ENCODE peak calls at places on chromosomes 13 and 19, in eight cellular contexts. One of them, this sample, is unnamed.

GRCh38 chr13:53216767-53217166 is 188.2 kb downstream of the OLFM4 start:
- DNase-seq in kidney tubule cell: no peak
- DNase-seq in glutamatergic neuron: no peak
- DNase-seq in RPMI8226: no peak
- DNase-seq in stimulated activated CD8-positive, alpha-beta memory T cell treated with anti-CD3 and anti-CD28 coated beads, Interleukin-2, amount 100 ng/mL, for 48 hours: no peak
- DNase-seq in stimulated activated CD4-positive, alpha-beta T cell treated with anti-CD3 and anti-CD28 coated beads, Interleukin-2, amount 100 ng/mL, for 48 hours: no peak
- DNase-seq in NCI-H1694 treated with DMSO at 0.1 percent for 48 hours: no peak
- DNase-seq in CD8-positive, alpha-beta memory T cell: no peak
- DNase-seq in this sample: no peak

GRCh38 chr13:35808846-35809245 is 322.3 kb downstream of the DCLK1 start:
- DNase-seq in kidney tubule cell: no peak
- DNase-seq in RPMI8226: no peak
- DNase-seq in NCI-H1694 treated with DMSO at 0.1 percent for 48 hours: no peak
- DNase-seq in stimulated activated CD8-positive, alpha-beta memory T cell treated with anti-CD3 and anti-CD28 coated beads, Interleukin-2, amount 100 ng/mL, for 48 hours: no peak
- DNase-seq in stimulated activated CD4-positive, alpha-beta T cell treated with anti-CD3 and anti-CD28 coated beads, Interleukin-2, amount 100 ng/mL, for 48 hours: no peak
- DNase-seq in CD8-positive, alpha-beta memory T cell: no peak
- DNase-seq in glutamatergic neuron: no peak
- DNase-seq in this sample: no peak

GRCh38 chr13:27928353-27928804 is 8.6 kb downstream of the PDX1 start:
- DNase-seq in CD8-positive, alpha-beta memory T cell: no peak
- DNase-seq in stimulated activated CD4-positive, alpha-beta T cell treated with anti-CD3 and anti-CD28 coated beads, Interleukin-2, amount 100 ng/mL, for 48 hours: no peak
- DNase-seq in NCI-H1694 treated with DMSO at 0.1 percent for 48 hours: no peak
- DNase-seq in kidney tubule cell: no peak
- DNase-seq in RPMI8226: no peak
- DNase-seq in stimulated activated CD8-positive, alpha-beta memory T cell treated with anti-CD3 and anti-CD28 coated beads, Interleukin-2, amount 100 ng/mL, for 48 hours: no peak
- DNase-seq in glutamatergic neuron: no peak
- DNase-seq in this sample: no peak

GRCh38 chr19:51712461-51713081 is 11.2 kb downstream of the HAS1 start:
- DNase-seq in kidney tubule cell: peak
- DNase-seq in CD8-positive, alpha-beta memory T cell: no peak
- DNase-seq in NCI-H1694 treated with DMSO at 0.1 percent for 48 hours: no peak
- DNase-seq in stimulated activated CD8-positive, alpha-beta memory T cell treated with anti-CD3 and anti-CD28 coated beads, Interleukin-2, amount 100 ng/mL, for 48 hours: no peak
- DNase-seq in RPMI8226: peak
- DNase-seq in glutamatergic neuron: no peak
- DNase-seq in stimulated activated CD4-positive, alpha-beta T cell treated with anti-CD3 and anti-CD28 coated beads, Interleukin-2, amount 100 ng/mL, for 48 hours: no peak
- DNase-seq in this sample: peak

GRCh38 chr13:112202966-112203365 is 136.0 kb downstream of the SOX1 start:
- DNase-seq in stimulated activated CD4-positive, alpha-beta T cell treated with anti-CD3 and anti-CD28 coated beads, Interleukin-2, amount 100 ng/mL, for 48 hours: no peak
- DNase-seq in kidney tubule cell: no peak
- DNase-seq in stimulated activated CD8-positive, alpha-beta memory T cell treated with anti-CD3 and anti-CD28 coated beads, Interleukin-2, amount 100 ng/mL, for 48 hours: no peak
- DNase-seq in NCI-H1694 treated with DMSO at 0.1 percent for 48 hours: no peak
- DNase-seq in RPMI8226: no peak
- DNase-seq in CD8-positive, alpha-beta memory T cell: no peak
- DNase-seq in glutamatergic neuron: no peak
- DNase-seq in this sample: no peak

GRCh38 chr19:39236527-39236926 is 8.3 kb downstream of the IFNL3 start:
- DNase-seq in stimulated activated CD4-positive, alpha-beta T cell treated with anti-CD3 and anti-CD28 coated beads, Interleukin-2, amount 100 ng/mL, for 48 hours: no peak
- DNase-seq in glutamatergic neuron: no peak
- DNase-seq in CD8-positive, alpha-beta memory T cell: peak
- DNase-seq in kidney tubule cell: no peak
- DNase-seq in RPMI8226: no peak
- DNase-seq in NCI-H1694 treated with DMSO at 0.1 percent for 48 hours: no peak
- DNase-seq in stimulated activated CD8-positive, alpha-beta memory T cell treated with anti-CD3 and anti-CD28 coated beads, Interleukin-2, amount 100 ng/mL, for 48 hours: no peak
- DNase-seq in this sample: no peak

GRCh38 chr13:39499580-39499979 is 103.4 kb downstream of the LHFPL6 start:
- DNase-seq in stimulated activated CD4-positive, alpha-beta T cell treated with anti-CD3 and anti-CD28 coated beads, Interleukin-2, amount 100 ng/mL, for 48 hours: no peak
- DNase-seq in NCI-H1694 treated with DMSO at 0.1 percent for 48 hours: no peak
- DNase-seq in glutamatergic neuron: no peak
- DNase-seq in stimulated activated CD8-positive, alpha-beta memory T cell treated with anti-CD3 and anti-CD28 coated beads, Interleukin-2, amount 100 ng/mL, for 48 hours: no peak
- DNase-seq in RPMI8226: no peak
- DNase-seq in kidney tubule cell: no peak
- DNase-seq in CD8-positive, alpha-beta memory T cell: no peak
- DNase-seq in this sample: no peak

GRCh38 chr19:2168619-2169424 is 5.1 kb downstream of the DOT1L start:
- DNase-seq in kidney tubule cell: peak
- DNase-seq in glutamatergic neuron: peak
- DNase-seq in stimulated activated CD4-positive, alpha-beta T cell treated with anti-CD3 and anti-CD28 coated beads, Interleukin-2, amount 100 ng/mL, for 48 hours: peak
- DNase-seq in CD8-positive, alpha-beta memory T cell: no peak
- DNase-seq in NCI-H1694 treated with DMSO at 0.1 percent for 48 hours: no peak
- DNase-seq in stimulated activated CD8-positive, alpha-beta memory T cell treated with anti-CD3 and anti-CD28 coated beads, Interleukin-2, amount 100 ng/mL, for 48 hours: peak
- DNase-seq in RPMI8226: no peak
- DNase-seq in this sample: peak

GRCh38 chr13:113397606-113398425 is 33.9 kb upstream of the GRTP1 start:
- DNase-seq in NCI-H1694 treated with DMSO at 0.1 percent for 48 hours: no peak
- DNase-seq in RPMI8226: no peak
- DNase-seq in glutamatergic neuron: no peak
- DNase-seq in CD8-positive, alpha-beta memory T cell: no peak
- DNase-seq in kidney tubule cell: no peak
- DNase-seq in stimulated activated CD4-positive, alpha-beta T cell treated with anti-CD3 and anti-CD28 coated beads, Interleukin-2, amount 100 ng/mL, for 48 hours: no peak
- DNase-seq in stimulated activated CD8-positive, alpha-beta memory T cell treated with anti-CD3 and anti-CD28 coated beads, Interleukin-2, amount 100 ng/mL, for 48 hours: no peak
- DNase-seq in this sample: peak

GRCh38 chr19:15354557-15355296 is 22.4 kb upstream of the BRD4 start:
- DNase-seq in stimulated activated CD4-positive, alpha-beta T cell treated with anti-CD3 and anti-CD28 coated beads, Interleukin-2, amount 100 ng/mL, for 48 hours: no peak
- DNase-seq in NCI-H1694 treated with DMSO at 0.1 percent for 48 hours: no peak
- DNase-seq in RPMI8226: peak
- DNase-seq in glutamatergic neuron: no peak
- DNase-seq in stimulated activated CD8-positive, alpha-beta memory T cell treated with anti-CD3 and anti-CD28 coated beads, Interleukin-2, amount 100 ng/mL, for 48 hours: no peak
- DNase-seq in CD8-positive, alpha-beta memory T cell: no peak
- DNase-seq in kidney tubule cell: no peak
- DNase-seq in this sample: no peak

GRCh38 chr19:4568884-4569283 is 9.4 kb upstream of the SEMA6B start:
- DNase-seq in kidney tubule cell: no peak
- DNase-seq in stimulated activated CD4-positive, alpha-beta T cell treated with anti-CD3 and anti-CD28 coated beads, Interleukin-2, amount 100 ng/mL, for 48 hours: no peak
- DNase-seq in stimulated activated CD8-positive, alpha-beta memory T cell treated with anti-CD3 and anti-CD28 coated beads, Interleukin-2, amount 100 ng/mL, for 48 hours: no peak
- DNase-seq in NCI-H1694 treated with DMSO at 0.1 percent for 48 hours: no peak
- DNase-seq in CD8-positive, alpha-beta memory T cell: no peak
- DNase-seq in glutamatergic neuron: no peak
- DNase-seq in RPMI8226: no peak
- DNase-seq in this sample: peak

This sample was measured in OCI-M1.